ENCODE peak calls at places on chromosome 19, in eight cellular contexts. A, C, M, D, H, Z, E and K are unnamed samples.

GRCh38 chr19:54042989-54043388 is 20.7 kb downstream of the VSTM1 start:
- DNase-seq in A (no peak), C (no peak), M (no peak), D (no peak), H (no peak), Z (no peak), E (no peak), K (no peak)

GRCh38 chr19:45772912-45773311 is 3.9 kb upstream of the SIX5 start:
- DNase-seq in A (no peak), C (no peak), M (no peak), D (no peak), H (no peak), Z (no peak), E (no peak), K (no peak)

GRCh38 chr19:1112254-1113208 is 8.7 kb downstream of the GPX4 start:
- DNase-seq in A (no peak), C (no peak), M (no peak), D (no peak), H (peak), Z (no peak), E (no peak), K (peak)

GRCh38 chr19:3656073-3656746 is 29.6 kb upstream of the CACTIN start:
- DNase-seq in A (no peak), C (no peak), M (no peak), D (no peak), H (no peak), Z (no peak), E (no peak), K (no peak)

GRCh38 chr19:3123088-3123721 is 12.6 kb upstream of the GNA15 start:
- DNase-seq in A (no peak), C (no peak), M (no peak), D (no peak), H (no peak), Z (no peak), E (no peak), K (no peak)

GRCh38 chr19:932647-933552 is 7.1 kb downstream of the ARID3A start:
- DNase-seq in A (no peak), C (peak), M (peak), D (no peak), H (peak), Z (peak), E (no peak), K (peak)

GRCh38 chr19:19643158-19644053 is at the start of gene GMIP:
- DNase-seq in A (peak), C (peak), M (peak), D (peak), H (peak), Z (peak), E (peak), K (peak)

GRCh38 chr19:54425382-54425723 is 10.1 kb downstream of the TTYH1 start:
- DNase-seq in A (no peak), C (no peak), M (no peak), D (no peak), H (no peak), Z (no peak), E (no peak), K (no peak)

GRCh38 chr19:58317481-58318072 is 9.2 kb upstream of the ZSCAN22 start:
- DNase-seq in A (peak), C (no peak), M (no peak), D (no peak), H (no peak), Z (no peak), E (no peak), K (peak)

GRCh38 chr19:43762814-43763213 is 8.1 kb upstream of the SMG9 start:
- DNase-seq in A (no peak), C (no peak), M (no peak), D (no peak), H (no peak), Z (no peak), E (no peak), K (no peak)

DNA sequence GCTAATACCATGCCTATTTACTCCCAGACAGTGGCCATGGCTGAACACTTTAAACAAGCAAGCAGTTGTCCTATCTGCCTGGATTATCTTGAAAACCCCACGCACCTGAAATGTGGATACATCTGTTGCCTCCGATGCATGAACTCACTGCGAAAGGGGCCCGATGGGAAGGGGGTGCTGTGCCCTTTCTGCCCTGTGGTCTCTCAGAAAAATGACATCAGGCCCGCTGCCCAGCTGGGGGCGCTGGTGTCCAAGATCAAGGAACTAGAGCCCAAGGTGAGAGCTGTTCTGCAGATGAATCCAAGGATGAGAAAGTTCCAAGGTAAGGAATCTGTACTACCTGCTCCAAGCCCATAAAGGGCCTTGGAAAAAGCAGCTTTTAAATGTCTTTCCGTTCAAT is 8.6 kb downstream of the RFPL4AL1 start:
- DNase-seq in A (no peak), C (no peak), M (no peak), D (no peak), H (peak), Z (no peak), E (peak), K (no peak)
- TF ChIP-seq CTCF in A (no peak), C (no peak), M (no peak), D (no peak), H (peak), Z (no peak), E (peak), K (no peak)

DNA sequence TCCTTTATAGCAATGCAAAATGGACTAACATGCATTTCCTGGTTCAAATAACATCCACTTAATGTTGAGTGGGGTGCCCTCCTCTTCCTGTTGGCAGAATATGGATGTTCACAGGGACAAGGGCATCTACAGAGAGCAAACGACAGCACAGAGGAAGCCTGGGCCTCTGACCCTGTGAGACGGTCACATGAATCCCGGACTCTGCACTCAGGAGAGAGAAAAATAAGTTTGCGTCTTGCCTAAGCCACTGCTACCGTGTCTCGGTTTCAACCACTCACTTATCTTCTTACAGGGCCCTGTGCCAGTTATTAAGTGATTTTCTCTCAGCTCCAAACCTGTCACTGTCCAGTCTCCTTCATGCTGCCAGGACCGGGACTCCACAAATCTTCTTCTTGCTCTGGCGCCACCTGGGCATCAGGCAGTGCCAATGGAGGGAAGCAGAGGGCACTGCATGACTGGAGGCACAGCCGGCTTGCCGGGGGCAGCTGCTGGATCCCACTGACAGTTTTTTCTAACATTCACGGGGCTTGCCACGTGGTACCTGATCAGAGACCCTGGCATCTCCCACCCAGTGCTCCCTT is 11.8 kb downstream of the LIG1 start:
- DNase-seq in A (no peak), C (no peak), M (no peak), D (no peak), H (no peak), Z (no peak), E (no peak), K (no peak)
- TF ChIP-seq CTCF in A (no peak), C (no peak), M (no peak), D (no peak), H (no peak), Z (no peak), E (no peak), K (no peak)

GRCh38 chr19:11551603-11552235 is 7.3 kb downstream of the ELOF1 start:
- DNase-seq in A (no peak), C (no peak), M (peak), D (no peak), H (peak), Z (no peak), E (no peak), K (peak)
- TF ChIP-seq CTCF in A (peak), C (peak), M (peak), D (no peak), H (peak), Z (peak), E (peak), K (peak)

GRCh38 chr19:41405776-41406175 is 8.2 kb downstream of the BCKDHA start:
- DNase-seq in A (no peak), C (no peak), M (no peak), D (no peak), H (no peak), Z (no peak), E (no peak), K (no peak)
- TF ChIP-seq CTCF in A (no peak), C (no peak), M (no peak), D (no peak), H (no peak), Z (no peak), E (no peak), K (no peak)

GRCh38 chr19:8145969-8146368 is 3.4 kb downstream of the FBN3 start:
- DNase-seq in A (no peak), C (no peak), M (no peak), D (no peak), H (no peak), Z (no peak), E (no peak), K (no peak)
- TF ChIP-seq CTCF in A (no peak), C (no peak), M (no peak), D (no peak), H (no peak), Z (no peak), E (no peak), K (no peak)

DNA sequence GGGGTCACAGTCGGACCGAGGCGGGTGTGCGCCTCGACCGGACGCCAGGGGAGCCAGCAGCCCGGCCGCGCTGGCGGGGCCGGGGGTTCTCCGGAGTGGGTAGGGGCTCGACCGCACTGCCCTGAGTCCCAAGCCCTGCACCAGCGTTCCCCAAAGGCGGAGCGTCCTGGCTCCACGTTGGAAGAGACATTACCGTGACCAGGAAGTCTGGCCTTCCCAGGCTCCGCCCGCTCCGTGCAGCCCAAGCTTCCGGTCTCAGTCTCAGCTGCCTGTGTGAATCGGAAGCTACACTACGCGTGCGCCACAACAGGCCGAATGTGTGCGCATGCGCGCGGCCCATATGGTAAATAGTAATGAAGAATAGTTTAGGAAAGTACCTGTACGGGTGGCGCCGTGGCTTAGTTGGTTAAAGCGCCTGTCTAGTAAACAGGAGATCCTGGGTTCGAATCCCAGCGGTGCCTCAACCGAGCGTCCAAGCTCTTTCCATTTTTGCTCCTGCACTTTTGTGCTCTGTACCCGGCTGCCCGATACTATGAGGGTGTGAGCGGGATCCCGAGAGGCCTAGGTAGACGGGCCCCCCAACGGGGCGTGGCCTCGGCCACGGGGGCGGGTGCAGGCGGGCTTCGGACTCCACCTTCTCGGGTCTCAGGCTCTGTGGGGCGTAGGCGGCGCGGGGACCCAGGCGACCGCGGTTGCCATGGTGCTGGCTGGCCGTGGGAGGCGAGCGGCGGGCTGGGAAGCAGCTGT is 17.3 kb upstream of the LRP3 start:
- DNase-seq in A (peak), C (peak), M (peak), D (peak), H (peak), Z (peak), E (peak), K (peak)
- TF ChIP-seq CTCF in A (no peak), C (peak), M (no peak), D (no peak), H (peak), Z (no peak), E (no peak), K (no peak)

DNA sequence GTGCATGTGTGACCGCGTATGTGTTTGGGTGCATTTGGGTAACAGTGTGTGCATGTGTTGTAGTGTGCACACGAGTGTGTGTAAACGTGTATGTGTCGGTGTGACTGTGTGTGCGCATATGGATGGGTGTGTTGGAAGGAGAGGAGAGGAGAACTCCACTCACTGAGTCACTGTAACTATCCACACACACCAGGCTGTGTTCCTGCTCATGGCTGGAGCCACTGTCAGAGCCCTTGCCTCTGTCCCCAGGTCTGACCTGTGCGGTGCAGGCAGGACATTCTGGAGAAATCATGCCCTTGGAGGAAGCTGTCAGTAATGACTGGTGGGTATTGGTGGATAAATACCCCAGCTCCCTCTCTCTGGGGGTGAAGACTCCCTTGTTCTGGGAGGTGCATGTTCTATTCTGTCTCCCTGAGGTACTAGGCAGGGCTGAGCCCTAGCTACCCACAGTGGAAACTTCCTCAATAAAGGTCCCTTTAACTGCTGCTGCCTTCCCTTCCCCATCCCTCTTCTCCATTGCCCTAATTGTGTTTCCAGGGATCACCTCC is 48.4 kb downstream of the CYP4F22 start:
- DNase-seq in A (no peak), C (no peak), M (no peak), D (no peak), H (no peak), Z (no peak), E (no peak), K (no peak)
- TF ChIP-seq CTCF in A (no peak), C (no peak), M (no peak), D (no peak), H (no peak), Z (no peak), E (no peak), K (no peak)

DNA sequence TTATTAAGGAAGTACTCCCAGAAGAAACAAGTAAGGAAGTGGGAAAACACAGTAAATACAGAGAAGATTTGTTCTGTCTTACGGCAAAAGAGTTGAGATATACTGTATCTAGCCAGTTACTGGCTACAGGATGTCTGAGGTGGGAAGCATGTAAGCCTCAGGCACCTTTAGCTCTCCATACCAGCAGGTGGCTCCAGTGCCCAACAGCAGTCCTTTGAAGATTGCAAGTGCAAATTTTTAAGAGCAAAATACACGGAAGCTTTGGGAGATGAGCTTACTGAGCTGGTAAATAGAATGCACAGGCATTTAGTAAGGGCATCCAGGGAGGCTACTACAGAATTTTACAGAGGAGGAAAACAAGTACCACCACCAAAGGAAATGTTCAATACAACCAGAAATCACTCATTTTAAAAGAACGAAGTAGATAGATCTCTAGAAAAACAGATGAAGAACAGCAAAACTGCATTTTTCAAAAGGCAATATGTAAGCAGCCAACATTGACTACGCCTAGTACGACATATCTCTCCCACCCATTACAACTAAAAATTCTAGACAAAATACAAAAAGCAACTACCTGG is 57.9 kb upstream of the VSTM2B start:
- DNase-seq in A (peak), C (no peak), M (no peak), D (no peak), H (peak), Z (no peak), E (peak), K (no peak)
- TF ChIP-seq CTCF in A (peak), C (peak), M (peak), D (no peak), H (peak), Z (no peak), E (peak), K (no peak)

DNA sequence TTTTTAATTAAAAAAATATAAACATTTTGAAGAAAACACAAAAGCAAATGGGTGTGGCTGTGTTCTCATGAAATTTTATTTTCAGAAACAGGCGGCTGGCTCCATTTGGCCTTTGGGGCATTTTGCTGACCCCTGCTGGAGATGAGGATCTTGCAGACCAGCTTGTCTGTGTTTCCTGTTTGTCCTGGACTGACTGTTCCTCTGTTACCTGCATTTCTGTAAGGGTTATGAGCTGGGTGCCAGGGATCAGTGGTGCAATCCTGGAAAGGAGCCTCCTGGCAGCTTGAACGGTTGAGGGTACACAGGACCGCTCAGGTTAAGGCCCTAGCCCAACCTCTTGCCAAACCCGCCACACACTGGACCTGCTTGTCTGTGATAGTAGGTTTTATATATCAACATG is 49.9 kb downstream of the ZNF787 start:
- DNase-seq in A (no peak), C (no peak), M (no peak), D (no peak), H (peak), Z (no peak), E (peak), K (peak)
- TF ChIP-seq CTCF in A (peak), C (peak), M (peak), D (no peak), H (peak), Z (no peak), E (peak), K (peak)

GRCh38 chr19:35224681-35225604 is 3.6 kb downstream of the FAM187B start:
- DNase-seq in A (no peak), C (no peak), M (peak), D (no peak), H (no peak), Z (no peak), E (no peak), K (no peak)
- TF ChIP-seq CTCF in A (no peak), C (no peak), M (no peak), D (no peak), H (no peak), Z (no peak), E (no peak), K (no peak)